ENCODE peak calls at places on chromosome 16, in nine cellular contexts. E is right atrium auricular region; H is breast epithelium; Y is CD4-positive, CD25-positive, alpha-beta regulatory T cell; G is PC-9; W is A673; V is mesendoderm; L is thoracic aorta; A is uterus. Z is an unnamed sample.

GRCh38 chr16:58269526-58269925 is 25.3 kb downstream of the PRSS54 start:
- DNase-seq in E (no peak), H (no peak), Y (no peak), G (no peak), W (no peak), V (no peak), L (no peak), A (no peak), Z (no peak)

GRCh38 chr16:72819345-72819744 is 228.6 kb downstream of the ZFHX3 start:
- DNase-seq in E (no peak), H (no peak), Y (no peak), G (no peak), W (no peak), V (no peak), L (no peak), A (no peak), Z (no peak)

GRCh38 chr16:64865037-64865696 is 256.7 kb downstream of the CDH11 start:
- DNase-seq in E (no peak), H (no peak), Y (no peak), G (no peak), W (no peak), V (no peak), L (no peak), A (no peak), Z (no peak)

GRCh38 chr16:57925310-57925709 is 45.6 kb downstream of the CNGB1 start:
- DNase-seq in E (no peak), H (no peak), Y (no peak), G (no peak), W (no peak), V (no peak), L (no peak), A (no peak), Z (no peak)

GRCh38 chr16:72285728-72286127 is 113.8 kb upstream of the PMFBP1 start:
- DNase-seq in E (no peak), H (no peak), Y (no peak), G (no peak), W (no peak), V (no peak), L (no peak), A (no peak), Z (no peak)

GRCh38 chr16:11794991-11795886 is 1.8 kb downstream of the ZC3H7A start:
- DNase-seq in E (no peak), H (no peak), Y (no peak), G (no peak), W (no peak), V (no peak), L (no peak), A (no peak), Z (no peak)

GRCh38 chr16:66523861-66524354 is 26.0 kb downstream of the TK2 start:
- DNase-seq in E (no peak), H (no peak), Y (peak), G (no peak), W (no peak), V (no peak), L (no peak), A (no peak), Z (no peak)

GRCh38 chr16:83552193-83552592 is 255.6 kb upstream of the HSBP1 start:
- DNase-seq in E (no peak), H (no peak), Y (no peak), G (no peak), W (peak), V (no peak), L (no peak), A (no peak), Z (no peak)

GRCh38 chr16:55480228-55480655 is 1.2 kb downstream of the MMP2 start:
- DNase-seq in E (peak), H (peak), Y (no peak), G (peak), W (no peak), V (peak), L (peak), A (peak), Z (no peak)

GRCh38 chr16:54136276-54136625 is 150.3 kb downstream of the IRX3 start:
- DNase-seq in E (no peak), H (no peak), Y (no peak), G (no peak), W (no peak), V (no peak), L (no peak), A (no peak), Z (no peak)

GRCh38 chr16:84050316-84050715 is 7.7 kb upstream of the SLC38A8 start:
- DNase-seq in E (no peak), H (no peak), Y (no peak), G (no peak), W (no peak), V (no peak), L (no peak), A (no peak), Z (no peak)

GRCh38 chr16:46947900-46948547 is 25.4 kb downstream of the DNAJA2 start:
- DNase-seq in E (no peak), H (no peak), Y (no peak), G (peak), W (peak), V (peak), L (no peak), A (no peak), Z (no peak)

GRCh38 chr16:7423436-7423941 is 90.8 kb downstream of the RBFOX1 start:
- DNase-seq in E (no peak), H (no peak), Y (no peak), G (no peak), W (no peak), V (no peak), L (no peak), A (no peak), Z (no peak)

GRCh38 chr16:12315330-12316138 is 339.0 kb downstream of the SNX29 start:
- DNase-seq in E (no peak), H (no peak), Y (no peak), G (no peak), W (no peak), V (no peak), L (no peak), A (no peak), Z (no peak)

GRCh38 chr16:72517154-72517553 is 345.2 kb upstream of the PMFBP1 start:
- DNase-seq in E (no peak), H (no peak), Y (no peak), G (no peak), W (no peak), V (no peak), L (no peak), A (no peak), Z (no peak)

GRCh38 chr16:46768809-46769208 is 20.7 kb upstream of the MYLK3 start:
- DNase-seq in E (no peak), H (no peak), Y (no peak), G (no peak), W (no peak), V (peak), L (no peak), A (no peak), Z (no peak)

GRCh38 chr16:30030841-30031413 is at the start of gene TLCD3B:
- DNase-seq in E (no peak), H (no peak), Y (no peak), G (no peak), W (no peak), V (peak), L (no peak), A (no peak), Z (no peak)

GRCh38 chr16:74305286-74305685 is 8.7 kb downstream of the PSMD7 start:
- DNase-seq in E (no peak), H (no peak), Y (no peak), G (no peak), W (no peak), V (no peak), L (no peak), A (no peak), Z (no peak)

GRCh38 chr16:8903004-8903403 is 20.9 kb downstream of the LITAFD start:
- DNase-seq in E (no peak), H (no peak), Y (no peak), G (no peak), W (no peak), V (no peak), L (no peak), A (no peak), Z (no peak)

GRCh38 chr16:66489818-66490217 is 60.1 kb downstream of the TK2 start:
- DNase-seq in E (no peak), H (peak), Y (no peak), G (no peak), W (no peak), V (no peak), L (no peak), A (no peak), Z (no peak)

GRCh38 chr16:31106509-31107464 is 1.4 kb upstream of the BCKDK start:
- DNase-seq in E (no peak), H (no peak), Y (no peak), G (no peak), W (no peak), V (no peak), L (no peak), A (no peak), Z (no peak)
- H3K27ac ChIP-seq in E (no peak), H (no peak), Y (no peak), G (no peak), W (no peak), V (no peak), L (no peak), A (no peak), Z (no peak)

GRCh38 chr16:75620326-75621169 is 2.5 kb downstream of the ADAT1 start:
- DNase-seq in E (no peak), H (no peak), Y (no peak), G (no peak), W (no peak), V (no peak), L (no peak), A (no peak), Z (peak)
- H3K4me3 ChIP-seq in E (no peak), H (no peak), Y (peak), G (no peak), W (no peak), V (no peak), L (no peak), A (no peak), Z (no peak)

DNA sequence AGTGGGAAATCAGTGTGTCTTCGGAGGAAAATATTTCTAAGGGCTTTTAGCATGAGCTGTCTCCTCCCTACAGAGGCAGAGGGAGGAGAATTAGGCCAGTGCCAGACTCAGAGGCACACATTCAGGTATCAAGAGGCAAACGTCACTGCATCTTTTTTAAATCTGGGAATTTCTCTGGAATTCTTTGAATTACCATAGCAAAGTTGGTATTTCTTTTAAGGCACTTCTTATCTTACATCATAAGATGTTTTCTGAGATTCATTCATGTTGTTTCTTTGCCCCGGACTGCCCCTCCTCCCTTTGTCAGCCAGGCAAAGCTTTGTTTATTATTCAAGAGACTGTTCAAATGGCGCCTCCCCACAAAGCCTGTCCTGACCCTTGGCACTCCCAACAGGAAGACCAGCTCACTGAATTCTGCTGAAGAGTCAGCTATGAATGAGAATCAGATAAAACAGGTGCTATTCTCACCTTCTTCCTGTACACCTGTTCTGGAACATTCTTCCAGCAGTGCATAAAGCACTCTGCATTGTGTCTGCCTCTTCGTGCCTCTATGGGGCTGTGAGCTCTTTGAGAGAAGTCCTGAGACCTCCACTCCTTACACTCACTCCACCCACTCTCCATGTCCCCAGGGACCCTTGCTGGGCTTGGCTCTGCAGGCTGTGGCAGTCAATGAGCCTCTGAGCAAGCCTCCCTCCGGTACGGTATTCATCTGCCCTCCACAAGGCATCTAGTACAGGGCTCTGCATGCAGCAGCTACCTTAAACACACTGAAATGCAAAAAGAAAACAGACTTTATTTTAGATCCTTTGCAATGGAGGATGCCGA is 38.6 kb upstream of the SMPD3 start:
- DNase-seq in E (no peak), H (no peak), Y (no peak), G (no peak), W (no peak), V (no peak), L (no peak), A (no peak), Z (no peak)
- H3K27ac ChIP-seq in E (no peak), H (peak), Y (no peak), G (no peak), W (no peak), V (no peak), L (no peak), A (no peak), Z (no peak)

GRCh38 chr16:67841816-67842508 is at the start of gene THAP11:
- DNase-seq in E (peak), H (peak), Y (peak), G (peak), W (peak), V (peak), L (peak), A (peak), Z (peak)

GRCh38 chr16:67844441-67844840 is 2.3 kb upstream of the NUTF2 start:
- DNase-seq in E (no peak), H (no peak), Y (no peak), G (no peak), W (no peak), V (no peak), L (no peak), A (no peak), Z (no peak)

GRCh38 chr16:67843343-67843765 is 1.2 kb downstream of the THAP11 start:
- DNase-seq in E (no peak), H (no peak), Y (peak), G (no peak), W (no peak), V (no peak), L (no peak), A (no peak), Z (no peak)

GRCh38 chr16:67842509-67843342 is 606 bp downstream of the THAP11 start:
- DNase-seq in E (no peak), H (no peak), Y (no peak), G (no peak), W (peak), V (peak), L (no peak), A (peak), Z (peak)

GRCh38 chr16:67841198-67841815 is 813 bp upstream of the THAP11 start:
- DNase-seq in E (no peak), H (no peak), Y (no peak), G (no peak), W (peak), V (no peak), L (no peak), A (no peak), Z (no peak)
- H3K4me3 ChIP-seq in E (peak), H (peak), Y (peak), G (peak), W (peak), V (no peak), L (peak), A (peak), Z (peak)

GRCh38 chr16:27235938-27236245 is 32.6 kb downstream of the KDM8 start:
- DNase-seq in E (no peak), H (no peak), Y (no peak), G (no peak), W (no peak), V (no peak), L (no peak), A (no peak), Z (no peak)

GRCh38 chr16:27234603-27235002 is 31.3 kb downstream of the KDM8 start:
- DNase-seq in E (no peak), H (no peak), Y (no peak), G (no peak), W (no peak), V (no peak), L (no peak), A (no peak), Z (no peak)

GRCh38 chr16:27236635-27237228 is 31.8 kb downstream of the NSMCE1 start:
- DNase-seq in E (no peak), H (no peak), Y (no peak), G (no peak), W (no peak), V (no peak), L (no peak), A (no peak), Z (no peak)

GRCh38 chr16:27234171-27234570 is 30.8 kb downstream of the KDM8 start:
- DNase-seq in E (no peak), H (no peak), Y (no peak), G (no peak), W (no peak), V (no peak), L (no peak), A (no peak), Z (no peak)

GRCh38 chr16:27235055-27235937 is 32.0 kb downstream of the KDM8 start:
- DNase-seq in E (peak), H (peak), Y (peak), G (peak), W (peak), V (peak), L (peak), A (peak), Z (peak)
- H3K27ac ChIP-seq in E (peak), H (peak), Y (peak), G (no peak), W (peak), V (no peak), L (no peak), A (peak), Z (peak)

GRCh38 chr16:89044394-89045180 is 49.1 kb upstream of the ACSF3 start:
- DNase-seq in E (no peak), H (no peak), Y (no peak), G (no peak), W (no peak), V (no peak), L (no peak), A (no peak), Z (no peak)

GRCh38 chr16:89043636-89044393 is 49.8 kb upstream of the ACSF3 start:
- DNase-seq in E (no peak), H (no peak), Y (no peak), G (no peak), W (no peak), V (no peak), L (no peak), A (no peak), Z (no peak)

GRCh38 chr16:89046491-89046890 is 47.2 kb upstream of the ACSF3 start:
- DNase-seq in E (no peak), H (no peak), Y (no peak), G (no peak), W (no peak), V (no peak), L (no peak), A (no peak), Z (no peak)

GRCh38 chr16:89045881-89046280 is 47.8 kb upstream of the ACSF3 start:
- DNase-seq in E (no peak), H (no peak), Y (no peak), G (no peak), W (no peak), V (no peak), L (no peak), A (no peak), Z (no peak)

DNA sequence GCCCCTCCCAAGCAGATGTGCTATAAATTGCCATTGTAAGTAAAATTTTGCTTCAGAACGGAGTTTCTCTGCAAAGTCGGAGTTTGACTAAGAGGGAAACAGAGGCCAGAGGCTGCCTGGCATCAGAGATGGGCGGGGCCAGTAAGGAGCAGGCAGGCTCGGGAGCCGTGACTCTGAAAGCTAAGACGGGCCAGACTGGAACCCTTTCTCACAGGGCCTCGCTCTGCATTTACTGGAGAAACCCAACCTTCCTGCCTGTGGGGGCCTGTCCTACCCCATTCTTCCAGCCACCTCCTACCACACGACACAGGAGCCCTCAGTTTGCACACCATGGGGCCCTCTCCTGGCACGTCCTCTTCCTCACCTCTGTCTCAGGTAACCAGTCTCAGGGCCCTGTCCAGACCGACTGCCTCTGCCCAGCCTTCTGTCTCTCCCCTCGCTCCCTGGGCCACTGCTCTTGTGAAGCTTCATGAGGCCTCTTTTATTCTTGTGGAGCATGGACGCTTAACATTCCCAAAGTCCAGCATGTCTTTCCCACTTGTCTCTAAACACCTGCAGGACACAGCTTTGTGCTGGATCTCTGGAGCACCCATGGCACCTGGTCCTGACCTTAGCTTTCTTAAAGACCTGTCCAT is 48.4 kb upstream of the ACSF3 start:
- DNase-seq in E (no peak), H (no peak), Y (no peak), G (no peak), W (no peak), V (no peak), L (no peak), A (no peak), Z (no peak)
- H3K4me3 ChIP-seq in E (no peak), H (no peak), Y (no peak), G (no peak), W (no peak), V (no peak), L (no peak), A (no peak), Z (no peak)

GRCh38 chr16:988465-989353 is 7.1 kb downstream of the SOX8 start:
- DNase-seq in E (peak), H (no peak), Y (no peak), G (no peak), W (no peak), V (no peak), L (no peak), A (no peak), Z (no peak)
- H3K27ac ChIP-seq in E (peak), H (no peak), Y (no peak), G (no peak), W (no peak), V (no peak), L (peak), A (no peak), Z (no peak)

GRCh38 chr16:85479972-85480726 is 133.0 kb upstream of the GSE1 start:
- DNase-seq in E (no peak), H (no peak), Y (no peak), G (peak), W (peak), V (peak), L (no peak), A (no peak), Z (no peak)
- H3K4me3 ChIP-seq in E (no peak), H (no peak), Y (no peak), G (peak), W (no peak), V (no peak), L (no peak), A (no peak), Z (no peak)

DNA sequence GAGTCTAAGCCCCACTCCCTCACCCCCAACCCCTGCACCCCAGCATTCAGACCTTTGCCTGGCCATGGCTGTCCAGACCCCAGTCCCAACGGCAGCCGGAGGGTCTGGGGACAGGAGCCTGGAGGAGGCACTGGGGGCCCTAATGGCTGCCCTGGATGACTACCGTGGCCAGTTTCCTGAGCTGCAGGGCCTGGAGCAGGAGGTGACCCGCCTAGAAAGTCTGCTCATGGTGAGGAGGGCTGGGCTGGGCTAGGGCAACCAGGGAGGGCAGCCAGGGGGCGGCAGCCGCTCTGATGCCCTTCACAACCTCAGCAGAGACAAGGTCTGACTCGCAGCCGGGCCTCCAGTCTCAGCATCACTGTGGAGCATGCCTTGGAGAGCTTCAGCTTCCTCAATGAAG is 14.4 kb downstream of the RIPOR1 start:
- DNase-seq in E (no peak), H (no peak), Y (no peak), G (no peak), W (no peak), V (no peak), L (no peak), A (no peak), Z (no peak)
- H3K27ac ChIP-seq in E (no peak), H (peak), Y (no peak), G (no peak), W (no peak), V (no peak), L (no peak), A (peak), Z (peak)